ENCODE peak calls at places on chromosomes 1 and 21, in four cellular contexts. C is GF-D8, G is left lung, F is HTR-8/SVneo. M is an unnamed sample.

GRCh38 chr1:37667023-37667769 is 25.1 kb upstream of the CDCA8 start:
- DNase-seq in C (no peak), G (no peak), F (no peak), M (no peak)

GRCh38 chr1:245420926-245421325 is 266.1 kb downstream of the KIF26B start:
- DNase-seq in C (no peak), G (no peak), F (no peak), M (no peak)

GRCh38 chr1:9018372-9018771 is 7.9 kb downstream of the SLC2A7 start:
- DNase-seq in C (no peak), G (no peak), F (no peak), M (no peak)

GRCh38 chr1:115105836-115106235 is 16.5 kb upstream of the TSPAN2 start:
- DNase-seq in C (no peak), G (no peak), F (no peak), M (no peak)

GRCh38 chr21:35652872-35653271 is 407.5 kb downstream of the SETD4 start:
- DNase-seq in C (no peak), G (no peak), F (no peak), M (no peak)

GRCh38 chr1:86965012-86965826 is 50.8 kb downstream of the HS2ST1 start:
- DNase-seq in C (peak), G (no peak), F (peak), M (peak)

GRCh38 chr21:36511484-36512227 is 31.7 kb upstream of the CLDN14 start:
- DNase-seq in C (no peak), G (no peak), F (no peak), M (peak)

GRCh38 chr1:119702384-119702783 is 9.3 kb upstream of the PHGDH start:
- DNase-seq in C (no peak), G (peak), F (no peak), M (peak)

GRCh38 chr21:23968008-23968407 is 1639.3 kb downstream of the MRPL39 start:
- DNase-seq in C (no peak), G (no peak), F (no peak), M (no peak)

GRCh38 chr1:109667452-109668122 is at the start of gene GSTM2:
- DNase-seq in C (no peak), G (peak), F (peak), M (peak)

GRCh38 chr1:193318347-193318746 is 131.9 kb upstream of the B3GALT2 start:
- DNase-seq in C (no peak), G (no peak), F (no peak), M (no peak)

GRCh38 chr1:167455786-167456446 is 62.4 kb downstream of the CD247 start:
- DNase-seq in C (no peak), G (no peak), F (no peak), M (peak)